ENCODE peak calls at places on chromosomes 4 and X, in five cellular contexts. A, Y, C, K and M are unnamed samples.

GRCh38 chrX:42934020-42934701 is 156.2 kb upstream of the PPP1R2C start:
- DNase-seq in K (no peak), A (no peak), C (no peak), Y (no peak), M (no peak)

GRCh38 chr4:152784490-152785195 is 4.9 kb downstream of the ARFIP1 start:
- DNase-seq in C (no peak), Y (no peak), K (peak; percentile 42), A (peak; percentile 88), M (peak; percentile 64)

GRCh38 chrX:153922932-153923857 is 2.9 kb downstream of the ARHGAP4 start:
- DNase-seq in A (peak; percentile 71), Y (peak; percentile 83), C (no peak), K (no peak), M (peak; percentile 61)

GRCh38 chr4:88033309-88033708 is 25.9 kb downstream of the PKD2 start:
- DNase-seq in C (peak; percentile 9), K (no peak), A (peak; percentile 75), Y (no peak), M (peak; percentile 58)

GRCh38 chrX:18973527-18974192 is 10.3 kb downstream of the PHKA2 start:
- DNase-seq in Y (no peak), K (no peak), A (peak; percentile 10), C (no peak), M (no peak)

GRCh38 chr4:187172340-187172761 is 448.7 kb upstream of the FAT1 start:
- DNase-seq in Y (no peak), A (peak; percentile 87), K (no peak), C (no peak), M (peak; percentile 81)

GRCh38 chr4:41214158-41215146 is at the start of gene APBB2:
- DNase-seq in A (peak; percentile 99), C (no peak), K (peak; percentile 91), Y (peak; percentile 96), M (peak; percentile 97)

GRCh38 chr4:142314686-142315085 is 531.4 kb downstream of the INPP4B start:
- DNase-seq in C (no peak), A (no peak), K (no peak), Y (no peak), M (no peak)

GRCh38 chr4:37995299-37995821 is 35.2 kb downstream of the PTTG2 start:
- DNase-seq in Y (no peak), A (no peak), K (no peak), C (no peak), M (no peak)

GRCh38 chrX:19964017-19964710 is 26.7 kb downstream of the BCLAF3 start:
- DNase-seq in Y (no peak), C (no peak), A (no peak), K (no peak), M (no peak)

GRCh38 chrX:41064028-41064427 is 21.2 kb upstream of the USP9X start:
- DNase-seq in C (no peak), A (peak; percentile 28), K (no peak), Y (no peak), M (no peak)

GRCh38 chrX:150486011-150486410 is 82.4 kb upstream of the MTM1 start:
- DNase-seq in A (peak; percentile 76), C (peak; percentile 50), Y (peak; percentile 71), K (no peak), M (peak; percentile 40)

GRCh38 chr4:52611030-52611555 is 48.0 kb downstream of the USP46 start:
- DNase-seq in Y (no peak), C (no peak), A (no peak), K (no peak), M (no peak)

GRCh38 chr4:176277162-176277904 is 8.3 kb upstream of the ASB5 start:
- DNase-seq in K (no peak), A (peak; percentile 84), Y (peak; percentile 65), C (peak; percentile 5), M (peak; percentile 84)

GRCh38 chr4:147938481-147938880 is 206.6 kb downstream of the ARHGAP10 start:
- DNase-seq in Y (no peak), A (no peak), K (no peak), C (no peak), M (no peak)

GRCh38 chrX:110407910-110408545 is 49.4 kb downstream of the RTL9 start:
- DNase-seq in K (no peak), A (peak; percentile 77), C (peak; percentile 31), Y (no peak), M (peak; percentile 64)

GRCh38 chr4:185867770-185868169 is 55.8 kb upstream of the SORBS2 start:
- DNase-seq in Y (no peak), A (no peak), K (no peak), C (no peak), M (no peak)

GRCh38 chrX:143633530-143634372 is 2.1 kb downstream of the SLITRK4 start:
- DNase-seq in A (no peak), C (no peak), K (no peak), Y (no peak), M (no peak)

GRCh38 chrX:121987163-121987562 is 939.8 kb downstream of the GLUD2 start:
- DNase-seq in C (no peak), Y (no peak), K (peak; percentile 19), A (peak; percentile 78), M (peak; percentile 35)

GRCh38 chr4:10100734-10101216 is 15.8 kb downstream of the WDR1 start:
- DNase-seq in Y (no peak), K (no peak), A (no peak), C (no peak), M (no peak)